ENCODE peak calls at places on chromosomes 6 and 20, in four cellular contexts. B is H1, K is HepG2, S is K562. I is an unnamed sample. For H3K79me2, the result is how much of the 10 kb centered on the place peaks cover.

GRCh38 chr6:166450167-166450873 is 67.6 kb upstream of the MPC1 start:
- DNase-seq in B (no peak), K (no peak), S (no peak), I (no peak)

GRCh38 chr6:127173541-127173940 is 55.1 kb downstream of the RSPO3 start:
- DNase-seq in B (no peak), K (no peak), S (no peak), I (no peak)

GRCh38 chr20:63096681-63097335 is 90.0 kb upstream of the BHLHE23 start:
- DNase-seq in B (peak), K (no peak), S (no peak), I (no peak)

GRCh38 chr6:89781070-89782034 is 38.2 kb downstream of the MDN1 start:
- DNase-seq in B (no peak), K (peak), S (no peak), I (no peak)

GRCh38 chr6:85865665-85866372 is 223.1 kb upstream of the SYNCRIP start:
- DNase-seq in B (no peak), K (peak), S (peak), I (peak)

GRCh38 chr6:37618916-37619605 is 78.6 kb downstream of the MDGA1 start:
- DNase-seq in B (no peak), K (no peak), S (no peak), I (no peak)

GRCh38 chr6:96742702-96743101 is 94.6 kb downstream of the GPR63 start:
- DNase-seq in B (no peak), K (no peak), S (no peak), I (no peak)

GRCh38 chr20:52937701-52938100 is 34.5 kb upstream of the TSHZ2 start:
- DNase-seq in B (no peak), K (peak), S (peak), I (no peak)

GRCh38 chr6:81744136-81744535 is 8.3 kb downstream of the TENT5A start:
- DNase-seq in B (no peak), K (no peak), S (no peak), I (no peak)

GRCh38 chr20:3927486-3928291 is 38.5 kb downstream of the PANK2 start:
- DNase-seq in B (peak), K (no peak), S (no peak), I (no peak)

GRCh38 chr6:52162940-52163908 is 23.0 kb upstream of the IL17A start:
- DNase-seq in B (no peak), K (peak), S (peak), I (peak)

GRCh38 chr6:3517350-3517749 is 60.5 kb upstream of the SLC22A23 start:
- DNase-seq in B (no peak), K (no peak), S (no peak), I (no peak)

GRCh38 chr6:111536888-111537287 is 53.9 kb upstream of the REV3L start:
- DNase-seq in B (no peak), K (no peak), S (peak), I (peak)

GRCh38 chr6:113944701-113945100 is 26.2 kb downstream of the HDAC2 start:
- DNase-seq in B (no peak), K (no peak), S (no peak), I (no peak)

GRCh38 chr6:50720623-50721022 is 7.3 kb downstream of the TFAP2D start:
- DNase-seq in B (peak), K (no peak), S (peak), I (peak)

GRCh38 chr6:142323377-142323776 is 21.6 kb downstream of the ADGRG6 start:
- DNase-seq in B (no peak), K (peak), S (no peak), I (no peak)

GRCh38 chr20:11880694-11881093 is 37.0 kb upstream of the BTBD3 start:
- DNase-seq in B (no peak), K (peak), S (no peak), I (no peak)

GRCh38 chr20:50817776-50818172 is 22.9 kb downstream of the BCAS4 start:
- DNase-seq in B (no peak), K (no peak), S (no peak), I (no peak)

GRCh38 chr6:118580585-118581419 is 32.7 kb downstream of the PLN start:
- DNase-seq in B (no peak), K (peak), S (peak), I (peak)

GRCh38 chr20:5031206-5031557 is 29.9 kb upstream of the SLC23A2 start:
- DNase-seq in B (no peak), K (no peak), S (no peak), I (no peak)

GRCh38 chr20:11084508-11084907 is 410.7 kb upstream of the JAG1 start:
- DNase-seq in B (no peak), K (no peak), S (no peak), I (no peak)

GRCh38 chr20:61157301-61157700 is 94.8 kb upstream of the CDH4 start:
- DNase-seq in B (no peak), K (no peak), S (no peak), I (no peak)
- TF ChIP-seq EZH2 in B (no peak), K (no peak), S (no peak), I (no peak)

DNA sequence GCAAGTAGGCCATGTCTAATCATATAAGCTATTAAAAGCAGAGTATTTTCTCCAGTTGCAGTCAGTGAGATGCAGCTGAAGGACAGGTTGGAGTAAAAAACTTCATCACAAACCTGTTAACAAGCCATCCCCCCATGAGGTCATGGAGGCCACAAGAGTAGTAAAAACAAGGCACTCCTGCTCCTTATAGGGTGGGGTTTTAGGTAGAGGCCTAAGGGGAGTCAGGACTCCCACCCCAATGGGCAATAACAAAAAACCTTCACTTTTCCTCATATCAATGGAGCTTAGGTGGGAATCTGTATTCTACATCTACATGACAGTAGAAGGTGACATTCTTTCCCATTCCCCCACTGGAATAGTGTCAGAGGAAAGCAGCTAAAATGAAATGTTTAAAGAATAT is 428.1 kb upstream of the KHDRBS2 start:
- DNase-seq in B (no peak), K (no peak), S (no peak), I (no peak)
- H3K79me2 ChIP-seq in B (under half), K (under half), S (under half), I (under half)

DNA sequence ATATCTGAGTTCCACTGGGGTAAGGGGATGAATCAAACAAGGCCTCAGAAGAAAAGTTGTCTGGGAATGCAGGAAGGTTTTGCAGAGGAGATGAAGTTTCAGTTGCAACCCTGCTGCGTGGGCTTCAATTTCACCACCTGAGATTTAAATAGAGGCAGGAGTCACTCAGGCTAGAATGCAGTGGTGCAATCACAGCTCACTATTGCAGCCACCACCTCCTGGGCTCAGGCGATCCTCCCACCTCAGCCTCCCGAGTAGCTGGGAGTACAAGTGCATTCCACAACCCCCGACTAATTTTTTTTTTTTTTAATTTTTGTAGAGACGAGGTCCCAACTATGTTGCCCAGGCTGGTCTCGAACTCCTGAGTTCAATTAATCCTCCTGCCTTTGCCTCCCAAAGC is 1.5 kb upstream of the ZNF165 start:
- DNase-seq in B (no peak), K (no peak), S (no peak), I (no peak)
- TF ChIP-seq JUN in B (no peak), K (no peak), S (no peak), I (no peak)

GRCh38 chr6:1377526-1378223 is 11.7 kb upstream of the FOXF2 start:
- DNase-seq in B (no peak), K (no peak), S (no peak), I (no peak)
- TF ChIP-seq EZH2 in B (no peak), K (peak), S (no peak), I (no peak)

GRCh38 chr20:44200371-44200770 is 10.2 kb downstream of the OSER1 start:
- DNase-seq in B (no peak), K (no peak), S (no peak), I (no peak)
- H3K79me2 ChIP-seq in B (under half), K (half or more), S (under half), I (under half)

GRCh38 chr6:130794010-130794675 is 33.1 kb upstream of the SMLR1 start:
- DNase-seq in B (no peak), K (no peak), S (no peak), I (no peak)
- TF ChIP-seq JUN in B (no peak), K (no peak), S (no peak), I (no peak)